ENCODE peak calls at places on chromosomes 6 and 20, in six cellular contexts. U, N, T, P, J and C are unnamed samples.

GRCh38 chr6:32117461-32117860 is 8.3 kb upstream of the TNXB start:
- DNase-seq in U (no peak), T (no peak), N (no peak), P (no peak), J (peak; percentile 22), C (no peak)

GRCh38 chr20:38337561-38338140 is 8.6 kb upstream of the LBP start:
- DNase-seq in P (no peak), T (no peak), N (peak; percentile 10), U (peak; percentile 36), J (peak; percentile 96), C (peak; percentile 59)

GRCh38 chr6:64299176-64299575 is 663.6 kb downstream of the PHF3 start:
- DNase-seq in J (no peak), T (no peak), N (no peak), P (no peak), U (no peak), C (no peak)

GRCh38 chr6:13268914-13269532 is 59.3 kb downstream of the TBC1D7 start:
- DNase-seq in N (no peak), P (no peak), J (peak; percentile 57), U (no peak), T (no peak), C (peak; percentile 36)

GRCh38 chr6:112620832-112621569 is 273.9 kb downstream of the RFPL4B start:
- DNase-seq in U (no peak), J (no peak), P (no peak), N (no peak), T (no peak), C (no peak)

GRCh38 chr6:19836799-19837510 is at the start of gene ID4:
- DNase-seq in J (peak; percentile 97), P (peak; percentile 96), N (peak; percentile 62), T (peak; percentile 18), U (no peak), C (no peak)

GRCh38 chr6:25641940-25642666 is 9.9 kb upstream of the SCGN start:
- DNase-seq in P (no peak), U (no peak), T (no peak), N (no peak), J (no peak), C (no peak)

GRCh38 chr20:4234128-4234527 is 218.8 kb upstream of the RNF24 start:
- DNase-seq in N (no peak), P (no peak), U (no peak), T (peak; percentile 12), J (no peak), C (no peak)

GRCh38 chr6:101393291-101394251 is at the start of gene GRIK2:
- DNase-seq in U (no peak), T (peak; percentile 2), N (no peak), P (no peak), J (peak; percentile 82), C (peak; percentile 7)

GRCh38 chr20:55641497-55641896 is 363.8 kb downstream of the CBLN4 start:
- DNase-seq in N (no peak), U (no peak), T (no peak), J (no peak), P (no peak), C (no peak)

GRCh38 chr20:53034899-53035298 is 62.7 kb downstream of the TSHZ2 start:
- DNase-seq in T (no peak), J (no peak), U (no peak), N (no peak), P (no peak), C (no peak)

GRCh38 chr6:137044366-137045220 is at the start of gene IL20RA:
- DNase-seq in N (no peak), T (no peak), J (peak; percentile 80), U (peak; percentile 1), P (no peak), C (no peak)

GRCh38 chr20:63005862-63006564 is 751 bp downstream of the BHLHE23 start:
- DNase-seq in J (peak; percentile 74), P (no peak), U (no peak), T (no peak), N (no peak), C (no peak)

GRCh38 chr6:42099340-42100028 is 42.9 kb downstream of the C6orf132 start:
- DNase-seq in P (peak; percentile 72), U (peak; percentile 28), T (no peak), J (peak; percentile 44), N (no peak), C (no peak)

GRCh38 chr20:19909696-19910095 is 107.5 kb upstream of the NAA20 start:
- DNase-seq in J (no peak), U (no peak), T (no peak), N (no peak), P (no peak), C (peak; percentile 39)

GRCh38 chr6:6915813-6916547 is 191.8 kb upstream of the RREB1 start:
- DNase-seq in U (no peak), J (no peak), P (peak; percentile 53), N (no peak), T (peak; percentile 8), C (peak; percentile 83)

GRCh38 chr6:27755768-27756167 is 156.4 kb downstream of the OR2B2 start:
- DNase-seq in J (no peak), P (no peak), U (no peak), N (no peak), T (no peak), C (peak; percentile 91)

GRCh38 chr20:36830791-36831691 is 44.9 kb upstream of the TLDC2 start:
- DNase-seq in T (peak; percentile 89), P (no peak), J (peak; percentile 41), N (peak; percentile 60), U (no peak), C (no peak)

GRCh38 chr6:22326500-22326899 is 29.7 kb upstream of the PRL start:
- DNase-seq in J (no peak), T (no peak), P (no peak), N (no peak), U (no peak), C (no peak)

GRCh38 chr20:62066339-62066982 is 780 bp upstream of the TAF4 start:
- DNase-seq in N (no peak), J (peak; percentile 87), P (peak; percentile 23), T (peak; percentile 59), U (peak; percentile 33), C (peak; percentile 70)